ENCODE peak calls at places on chromosomes 4 and X, in five cellular contexts. R is neural progenitor cell, S is NT2/D1, L is fibroblast of lung, W is lower leg skin. A is an unnamed sample.

GRCh38 chrX:70168238-70169188 is 8.8 kb upstream of the DGAT2L6 start:
- DNase-seq in R (peak; percentile 26), S (peak; percentile 44), L (peak; percentile 80), W (no peak), A (peak; percentile 19)

GRCh38 chrX:71809886-71810285 is 46.7 kb downstream of the CXorf49B start:
- DNase-seq in R (no peak), S (no peak), L (peak; percentile 1), W (no peak), A (no peak)

GRCh38 chr4:25310825-25311210 is 1.8 kb upstream of the ZCCHC4 start:
- DNase-seq in R (no peak), S (no peak), L (no peak), W (no peak), A (no peak)

GRCh38 chrX:119503484-119503861 is 35.2 kb downstream of the SLC25A5 start:
- DNase-seq in R (no peak), S (no peak), L (peak; percentile 89), W (no peak), A (peak; percentile 34)

GRCh38 chr4:151356510-151356909 is 31.1 kb upstream of the SH3D19 start:
- DNase-seq in R (no peak), S (no peak), L (peak; percentile 29), W (no peak), A (no peak)

GRCh38 chrX:102154218-102154860 is 1.4 kb downstream of the BEX5 start:
- DNase-seq in R (peak; percentile 31), S (no peak), L (no peak), W (no peak), A (no peak)

GRCh38 chr4:165096776-165097175 is 15.9 kb downstream of the TMEM192 start:
- DNase-seq in R (peak; percentile 43), S (no peak), L (peak; percentile 23), W (no peak), A (no peak)

GRCh38 chr4:95410387-95411005 is 138.3 kb downstream of the UNC5C start:
- DNase-seq in R (no peak), S (no peak), L (no peak), W (no peak), A (no peak)

GRCh38 chr4:155666701-155667537 is at the start of gene GUCY1A1:
- DNase-seq in R (peak; percentile 77), S (no peak), L (peak; percentile 23), W (no peak), A (peak; percentile 16)

GRCh38 chrX:37350034-37350365 is 836 bp downstream of the PRRG1 start:
- DNase-seq in R (no peak), S (no peak), L (peak; percentile 22), W (no peak), A (no peak)

DNA sequence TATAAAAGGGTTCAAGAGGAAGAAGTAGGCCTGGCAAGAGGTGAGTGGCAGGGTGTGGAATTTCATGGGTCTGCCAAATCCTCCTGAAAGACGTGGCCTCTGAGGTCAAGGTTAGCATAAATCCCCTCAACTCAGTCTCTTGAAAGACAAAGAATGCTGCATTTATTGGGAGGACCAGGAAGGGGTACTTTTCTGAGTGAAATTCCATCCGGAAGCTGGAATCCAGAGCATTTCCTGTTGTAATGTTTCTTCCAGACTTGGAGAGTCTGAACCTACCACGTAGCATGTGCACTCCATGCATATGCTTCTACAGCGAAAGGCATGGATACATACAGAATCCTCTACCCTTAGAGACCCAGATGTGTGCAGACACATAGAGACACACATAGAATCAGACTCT is 13.4 kb upstream of the FGD1 start:
- DNase-seq in R (no peak), S (no peak), L (peak; percentile 37), W (no peak), A (no peak)
- H3K4me3 ChIP-seq in R (no peak overlapping the region), S (no peak overlapping the region), L (no peak overlapping the region), W (no peak overlapping the region), A (no peak overlapping the region)

GRCh38 chr4:153468587-153468986 is 2.4 kb downstream of the TMEM131L start:
- DNase-seq in R (no peak), S (no peak), L (no peak), W (no peak), A (no peak)
- H3K4me3 ChIP-seq in R (no peak overlapping the region), S (no peak overlapping the region), L (no peak overlapping the region), W (no peak overlapping the region), A (peak overlapping the region; percentile 96)

DNA sequence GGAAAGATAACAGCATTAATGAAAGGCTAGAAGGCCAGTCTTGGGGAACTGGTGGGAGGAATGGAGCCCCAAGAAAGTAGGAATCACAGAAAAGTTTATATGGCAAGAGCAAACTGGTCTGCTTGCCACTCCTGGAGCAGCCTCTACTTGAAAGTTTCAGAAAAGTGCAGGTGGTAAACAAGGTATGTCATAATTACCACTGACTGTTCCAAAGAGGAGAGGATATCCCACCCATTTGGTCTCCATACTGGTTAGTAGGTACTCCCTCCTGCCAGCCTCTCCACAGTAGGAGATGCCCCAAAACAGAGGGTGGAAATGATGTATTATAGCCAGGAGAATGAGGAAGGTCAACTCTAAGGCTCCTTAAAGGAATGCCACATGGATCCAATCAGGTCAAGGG is 145.1 kb downstream of the INPP4B start:
- DNase-seq in R (no peak), S (no peak), L (no peak), W (no peak), A (no peak)
- H3K4me3 ChIP-seq in R (no peak overlapping the region), S (no peak overlapping the region), L (no peak overlapping the region), W (no peak overlapping the region), A (no peak overlapping the region)

DNA sequence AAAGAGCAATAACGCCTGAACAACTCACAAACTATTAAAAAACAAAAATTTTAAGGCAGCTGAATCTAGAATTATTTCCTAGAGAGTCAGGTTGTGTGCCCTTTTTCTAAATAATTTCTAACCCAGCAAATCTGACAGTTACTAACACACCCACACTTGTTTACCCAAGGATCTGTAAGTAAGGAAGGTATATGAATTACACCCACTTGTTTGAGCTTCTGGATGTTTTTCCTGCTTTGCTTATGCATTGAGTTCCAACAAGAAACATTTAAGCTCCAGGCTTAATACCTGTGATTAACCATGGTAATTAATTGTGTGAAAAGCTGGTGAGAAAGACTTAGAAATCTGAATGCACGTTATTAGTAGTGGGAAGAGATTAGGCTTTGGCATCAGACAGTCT is 1.5 kb downstream of the NIPAL1 start:
- DNase-seq in R (no peak), S (no peak), L (no peak), W (no peak), A (no peak)
- H3K4me3 ChIP-seq in R (no peak overlapping the region), S (no peak overlapping the region), L (no peak overlapping the region), W (no peak overlapping the region), A (no peak overlapping the region)

DNA sequence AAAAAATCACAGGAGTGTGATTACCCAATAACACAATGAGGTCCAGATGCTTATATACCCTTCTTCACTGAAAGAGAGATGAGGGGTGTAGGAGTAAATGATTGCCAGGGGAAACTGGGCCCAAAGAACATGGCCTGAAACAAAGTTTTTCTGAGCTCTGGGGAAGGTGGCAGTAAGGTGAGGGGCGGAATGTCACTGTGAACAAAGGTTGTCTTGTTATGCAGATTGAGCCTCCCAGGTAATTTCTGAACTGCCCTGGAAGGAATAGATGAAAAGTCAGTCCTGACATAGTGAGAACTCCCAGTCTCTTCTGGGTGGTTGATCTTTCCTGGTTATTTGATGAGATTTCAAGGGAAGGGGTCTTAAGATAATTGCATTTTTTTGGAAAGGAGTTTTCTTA is 2.5 kb upstream of the TMEM47 start:
- DNase-seq in R (no peak), S (no peak), L (no peak), W (no peak), A (no peak)
- H3K4me3 ChIP-seq in R (no peak overlapping the region), S (no peak overlapping the region), L (no peak overlapping the region), W (no peak overlapping the region), A (no peak overlapping the region)

GRCh38 chr4:38762560-38762959 is 20.2 kb downstream of the TLR10 start:
- DNase-seq in R (no peak), S (no peak), L (no peak), W (no peak), A (no peak)
- H3K4me3 ChIP-seq in R (no peak overlapping the region), S (no peak overlapping the region), L (no peak overlapping the region), W (no peak overlapping the region), A (no peak overlapping the region)

DNA sequence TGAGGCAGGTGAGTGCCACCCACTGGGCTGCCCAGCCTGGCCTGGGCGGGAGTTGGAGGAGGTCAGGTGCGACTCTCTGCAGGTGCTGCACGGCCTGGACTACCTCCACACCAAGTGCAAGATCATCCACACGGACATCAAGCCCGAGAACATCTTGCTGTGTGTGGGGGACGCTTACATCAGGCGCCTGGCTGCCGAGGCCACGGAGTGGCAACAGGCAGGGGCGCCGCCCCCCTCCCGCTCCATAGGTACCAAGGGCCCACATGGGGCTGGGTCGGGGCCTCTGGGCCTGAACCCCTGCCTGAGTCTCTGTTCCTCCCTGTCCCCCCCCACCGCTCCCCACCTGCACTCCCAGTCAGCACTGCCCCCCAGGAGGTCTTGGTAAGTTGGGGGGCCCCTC is 2.0 kb downstream of the SRPK3 start:
- DNase-seq in R (no peak), S (no peak), L (no peak), W (no peak), A (no peak)
- H3K4me3 ChIP-seq in R (no peak overlapping the region), S (no peak overlapping the region), L (no peak overlapping the region), W (no peak overlapping the region), A (peak overlapping the region; percentile 56)

GRCh38 chr4:140719693-140720092 is 36.5 kb downstream of the TBC1D9 start:
- DNase-seq in R (no peak), S (no peak), L (no peak), W (no peak), A (no peak)

GRCh38 chr4:140718240-140718639 is 37.9 kb downstream of the TBC1D9 start:
- DNase-seq in R (no peak), S (no peak), L (peak; percentile 48), W (no peak), A (no peak)

GRCh38 chr4:140719022-140719421 is 37.2 kb downstream of the TBC1D9 start:
- DNase-seq in R (no peak), S (no peak), L (peak; percentile 74), W (no peak), A (no peak)

GRCh38 chr4:140720387-140721087 is 35.6 kb downstream of the TBC1D9 start:
- DNase-seq in R (no peak), S (no peak), L (no peak), W (no peak), A (no peak)

DNA sequence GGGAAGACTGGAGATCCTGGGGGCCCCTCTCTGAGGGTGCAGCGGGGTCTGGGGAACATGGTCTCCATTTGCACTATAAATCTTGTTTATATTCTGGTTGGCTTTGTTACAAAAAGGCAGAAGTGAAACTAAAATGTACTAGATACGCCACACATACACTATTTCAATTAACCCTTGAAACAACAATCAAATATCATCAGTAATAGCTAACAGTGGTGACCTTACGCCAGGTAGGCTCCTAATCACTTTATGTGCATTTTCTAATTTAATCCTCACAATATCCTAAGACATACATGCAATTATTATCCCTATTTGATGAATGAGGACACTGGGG is 35.1 kb downstream of the TBC1D9 start:
- DNase-seq in R (no peak), S (no peak), L (no peak), W (no peak), A (no peak)
- H3K4me3 ChIP-seq in R (no peak overlapping the region), S (no peak overlapping the region), L (no peak overlapping the region), W (no peak overlapping the region), A (peak overlapping the region; percentile 15)

GRCh38 chrX:83509246-83509801 is 1.2 kb downstream of the POU3F4 start:
- DNase-seq in R (peak; percentile 39), S (no peak), L (no peak), W (no peak), A (no peak)

GRCh38 chrX:83510466-83511181 is 2.5 kb downstream of the POU3F4 start:
- DNase-seq in R (peak; percentile 50), S (no peak), L (no peak), W (no peak), A (no peak)

GRCh38 chrX:83508006-83508405 is at the start of gene POU3F4:
- DNase-seq in R (peak; percentile 83), S (no peak), L (peak; percentile 84), W (no peak), A (peak; percentile 52)

GRCh38 chrX:83511208-83511607 is 3.1 kb downstream of the POU3F4 start:
- DNase-seq in R (peak; percentile 73), S (peak; percentile 43), L (peak; percentile 60), W (no peak), A (no peak)

GRCh38 chrX:83508526-83509245 is 596 bp downstream of the POU3F4 start:
- DNase-seq in R (peak; percentile 9), S (no peak), L (peak; percentile 38), W (no peak), A (no peak)
- H3K4me3 ChIP-seq in R (peak overlapping the region; percentile 40), S (no peak overlapping the region), L (no peak overlapping the region), W (no peak overlapping the region), A (no peak overlapping the region)